ENCODE peak calls at places on chromosomes 4 and X, in five cellular contexts. P is ovary, Q is right lobe of liver, K is esophagus squamous epithelium, F is PC-3. J is an unnamed sample. For H3K36me3, the result is how much of the 10 kb centered on the place peaks cover.

GRCh38 chr4:118974758-118975157 is 86.1 kb downstream of the SYNPO2 start:
- DNase-seq in K (no peak), Q (no peak), F (peak), P (no peak), J (no peak)

GRCh38 chr4:21901831-21902230 is 46.7 kb downstream of the KCNIP4 start:
- DNase-seq in F (peak), P (no peak), Q (no peak), K (no peak), J (peak)

GRCh38 chrX:136766785-136767103 is 14.0 kb downstream of the ARHGEF6 start:
- DNase-seq in P (peak), F (no peak), Q (no peak), K (no peak), J (no peak)

GRCh38 chr4:142331132-142331531 is 515.0 kb downstream of the INPP4B start:
- DNase-seq in P (peak), F (no peak), K (no peak), Q (no peak), J (peak)

GRCh38 chr4:75718529-75718928 is 5.8 kb upstream of the USO1 start:
- DNase-seq in F (peak), Q (no peak), P (no peak), K (no peak), J (no peak)

GRCh38 chr4:168857546-168858314 is 152.3 kb downstream of the CBR4 start:
- DNase-seq in P (no peak), F (no peak), Q (no peak), K (no peak), J (peak)

GRCh38 chr4:16516796-16517413 is 290.6 kb upstream of the TAPT1 start:
- DNase-seq in Q (peak), P (peak), F (peak), K (no peak), J (peak)

GRCh38 chrX:43707812-43708548 is 51.9 kb downstream of the MAOA start:
- DNase-seq in Q (peak), F (peak), P (peak), K (no peak), J (no peak)

GRCh38 chrX:49309401-49309981 is 6.0 kb downstream of the GAGE10 start:
- DNase-seq in P (no peak), K (no peak), Q (no peak), F (peak), J (peak)

GRCh38 chrX:7062276-7062675 is 85.2 kb upstream of the STS start:
- DNase-seq in K (no peak), F (no peak), Q (no peak), P (no peak), J (peak)

GRCh38 chrX:107610667-107611066 is 17.6 kb upstream of the PRPS1 start:
- DNase-seq in F (no peak), Q (no peak), P (no peak), K (no peak), J (no peak)

GRCh38 chr4:150363721-150364688 is 217.9 kb upstream of the MAB21L2 start:
- DNase-seq in K (no peak), Q (no peak), F (no peak), P (no peak), J (no peak)

GRCh38 chrX:103846395-103846794 is 14.3 kb upstream of the RAB9B start:
- DNase-seq in Q (no peak), P (no peak), F (peak), K (no peak), J (no peak)

GRCh38 chrX:45743081-45743533 is 542.4 kb upstream of the DIPK2B start:
- DNase-seq in F (peak), P (no peak), K (no peak), Q (no peak), J (peak)

GRCh38 chr4:95190751-95191436 is 357.9 kb downstream of the UNC5C start:
- DNase-seq in F (peak), K (no peak), P (no peak), Q (no peak), J (no peak)

DNA sequence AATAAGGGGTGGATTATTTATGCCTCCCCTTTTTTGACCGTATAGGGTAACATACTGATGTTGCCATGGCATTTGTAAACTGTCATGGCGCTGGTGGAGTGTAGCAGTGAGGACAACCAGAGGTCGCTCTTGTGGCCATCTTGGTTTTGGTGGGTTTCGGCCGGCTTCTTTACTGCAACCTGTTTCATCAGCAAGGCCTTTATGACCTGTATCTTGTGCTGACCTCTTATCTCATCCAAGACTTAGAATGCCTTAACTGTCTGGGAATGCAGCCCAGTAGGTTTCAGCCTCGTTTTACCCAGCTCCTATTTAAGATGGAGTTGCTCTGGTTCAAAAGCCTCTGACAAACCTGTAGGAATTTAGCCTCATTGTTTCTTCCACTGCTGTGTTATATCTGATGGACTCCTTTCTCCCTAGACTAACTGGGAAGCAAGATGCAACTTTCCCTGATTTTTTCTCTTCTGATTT is 71.4 kb downstream of the TMEM131L start:
- DNase-seq in Q (no peak), P (no peak), F (no peak), K (no peak), J (no peak)
- H3K36me3 ChIP-seq in Q (under half), P (under half), F (under half), K (under half), J (under half)

GRCh38 chrX:12804655-12805054 is 13.4 kb downstream of the PRPS2 start:
- DNase-seq in F (peak), K (no peak), Q (no peak), P (no peak), J (no peak)

GRCh38 chrX:12802741-12803140 is 11.5 kb downstream of the PRPS2 start:
- DNase-seq in K (no peak), Q (no peak), F (no peak), P (no peak), J (no peak)

DNA sequence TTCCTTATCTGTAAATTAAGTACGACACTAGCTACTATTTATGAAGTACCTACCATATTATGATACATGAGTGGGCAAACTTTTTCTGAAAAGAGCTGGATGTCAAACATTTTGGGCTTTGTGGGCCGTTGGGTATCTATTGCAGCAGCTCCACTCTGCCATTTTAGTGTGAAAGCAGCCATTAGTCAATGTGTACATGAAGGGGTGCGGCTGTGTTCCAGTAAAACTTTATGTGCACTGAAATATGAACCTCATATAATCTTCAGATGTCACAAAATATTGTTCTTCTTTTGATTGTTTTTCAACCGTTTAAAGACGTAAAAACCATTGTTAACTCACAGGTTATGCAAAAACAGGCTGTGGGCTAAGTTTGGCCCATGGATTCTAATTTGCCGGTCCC is 14.1 kb downstream of the PRPS2 start:
- DNase-seq in K (no peak), F (peak), P (no peak), Q (no peak), J (no peak)
- H3K36me3 ChIP-seq in K (under half), F (under half), P (under half), Q (under half), J (under half)

GRCh38 chr4:1714303-1715001 is 2.3 kb upstream of the SLBP start:
- DNase-seq in K (no peak), Q (no peak), P (peak), F (peak), J (no peak)

GRCh38 chr4:1718095-1718850 is 2.9 kb downstream of the TMEM129 start:
- DNase-seq in P (peak), K (no peak), F (no peak), Q (peak), J (no peak)

GRCh38 chr4:1717129-1718094 is 3.7 kb downstream of the TMEM129 start:
- DNase-seq in Q (no peak), F (no peak), K (no peak), P (peak), J (no peak)

GRCh38 chr4:1715002-1715761 is 3.1 kb upstream of the SLBP start:
- DNase-seq in F (no peak), P (peak), K (no peak), Q (no peak), J (no peak)

GRCh38 chr4:1716065-1716945 is 4.2 kb upstream of the SLBP start:
- DNase-seq in F (no peak), P (peak), Q (no peak), K (no peak), J (no peak)
- H3K36me3 ChIP-seq in F (under half), P (under half), Q (under half), K (under half), J (under half)

GRCh38 chr4:122249357-122249756 is 97.2 kb downstream of the BLTP1 start:
- DNase-seq in P (no peak), Q (no peak), F (no peak), K (no peak), J (no peak)

GRCh38 chr4:122243785-122244184 is 91.7 kb downstream of the BLTP1 start:
- DNase-seq in K (no peak), F (no peak), P (no peak), Q (no peak), J (no peak)

GRCh38 chr4:122246551-122246950 is 94.4 kb downstream of the BLTP1 start:
- DNase-seq in K (no peak), Q (no peak), F (no peak), P (no peak), J (no peak)
- H3K36me3 ChIP-seq in K (under half), Q (under half), F (under half), P (under half), J (under half)

GRCh38 chr4:186622788-186623464 is 67.6 kb upstream of the MTNR1A start:
- DNase-seq in F (no peak), P (no peak), Q (no peak), K (no peak), J (peak)
- H3K36me3 ChIP-seq in F (under half), P (under half), Q (under half), K (under half), J (under half)

GRCh38 chr4:184019667-184020665 is 114.9 kb downstream of the STOX2 start:
- DNase-seq in P (no peak), Q (no peak), F (no peak), K (no peak), J (no peak)

GRCh38 chr4:184016742-184017668 is 111.9 kb downstream of the STOX2 start:
- DNase-seq in K (no peak), P (peak), Q (no peak), F (no peak), J (no peak)

GRCh38 chr4:184021389-184021788 is 116.3 kb downstream of the STOX2 start:
- DNase-seq in Q (no peak), F (peak), K (no peak), P (no peak), J (no peak)

GRCh38 chr4:184014301-184014700 is 109.2 kb downstream of the STOX2 start:
- DNase-seq in F (peak), K (no peak), P (no peak), Q (no peak), J (no peak)

DNA sequence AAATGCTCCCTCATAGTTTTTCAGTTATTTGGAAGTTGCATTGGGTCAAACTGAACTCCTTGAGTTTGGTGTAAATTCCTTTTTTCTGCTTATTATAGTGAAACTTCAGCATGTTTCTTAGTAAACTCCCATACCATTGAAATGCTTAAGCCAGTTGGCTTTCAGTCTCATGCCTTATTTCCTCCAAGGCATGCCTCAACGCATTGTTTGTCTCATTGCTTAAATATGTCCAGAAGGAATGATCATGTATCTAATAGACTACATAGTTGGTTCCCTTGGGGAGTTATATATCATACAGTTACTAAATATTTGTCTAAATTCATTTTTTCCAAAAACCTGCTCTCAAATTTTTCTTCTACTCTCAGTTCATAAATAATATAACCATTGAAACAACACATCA is 114.0 kb downstream of the STOX2 start:
- DNase-seq in P (no peak), Q (no peak), F (no peak), K (no peak), J (no peak)
- H3K36me3 ChIP-seq in P (under half), Q (under half), F (under half), K (under half), J (under half)

DNA sequence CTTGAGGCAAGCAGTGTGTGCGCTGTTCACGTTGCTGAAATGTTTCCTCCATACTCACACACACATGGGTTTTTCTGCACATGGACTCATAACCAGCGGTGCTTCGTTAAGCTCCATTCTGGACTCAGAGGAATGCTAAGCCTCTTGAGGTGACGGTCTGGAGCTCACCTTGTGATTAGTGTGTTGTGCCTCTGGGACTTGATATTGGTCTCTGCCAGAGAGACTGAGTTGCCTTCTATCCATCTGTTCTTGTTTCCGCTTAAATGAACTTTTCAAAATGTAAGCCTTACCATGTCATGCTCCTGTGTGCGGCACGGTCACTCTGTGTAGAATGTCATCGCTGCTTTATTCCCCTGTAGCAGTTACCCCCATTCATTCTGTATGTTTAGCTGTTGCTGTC is 42.5 kb downstream of the ADD1 start:
- DNase-seq in P (no peak), K (no peak), F (no peak), Q (no peak), J (no peak)
- H3K36me3 ChIP-seq in P (under half), K (under half), F (under half), Q (half or more), J (under half)

GRCh38 chr4:6290769-6291547 is 21.3 kb downstream of the WFS1 start:
- DNase-seq in Q (no peak), F (no peak), P (no peak), K (no peak), J (no peak)

GRCh38 chr4:6293097-6293445 is 23.4 kb downstream of the WFS1 start:
- DNase-seq in K (no peak), F (no peak), P (no peak), Q (no peak), J (no peak)

GRCh38 chr4:6290256-6290655 is 20.6 kb downstream of the WFS1 start:
- DNase-seq in F (no peak), Q (no peak), K (no peak), P (no peak), J (no peak)

GRCh38 chr4:6292376-6293096 is 22.9 kb downstream of the WFS1 start:
- DNase-seq in K (no peak), F (no peak), P (no peak), Q (no peak), J (no peak)

GRCh38 chr4:6291784-6292297 is 22.2 kb downstream of the WFS1 start:
- DNase-seq in Q (no peak), F (no peak), P (no peak), K (no peak), J (no peak)
- H3K36me3 ChIP-seq in Q (under half), F (under half), P (under half), K (under half), J (under half)